ENCODE peak calls at places on chromosomes 13 and 19, in seven cellular contexts. One of them, this sample, is unnamed.

GRCh38 chr13:75316427-75316826 is 165.5 kb downstream of the TBC1D4 start:
- DNase-seq in heart left ventricle: no peak
- DNase-seq in fibroblast of pulmonary artery: peak
- DNase-seq in cardiac fibroblast: peak
- DNase-seq in B cell: no peak
- DNase-seq in AG04450: no peak
- DNase-seq in A549: no peak
- DNase-seq in this sample: no peak

GRCh38 chr13:31105020-31105800 is 56.5 kb downstream of the HSPH1 start:
- DNase-seq in fibroblast of pulmonary artery: peak
- DNase-seq in B cell: no peak
- DNase-seq in heart left ventricle: no peak
- DNase-seq in AG04450: no peak
- DNase-seq in cardiac fibroblast: peak
- DNase-seq in A549: no peak
- DNase-seq in this sample: no peak

GRCh38 chr19:13824703-13825102 is 29.5 kb downstream of the ZSWIM4 start:
- DNase-seq in B cell: no peak
- DNase-seq in cardiac fibroblast: no peak
- DNase-seq in fibroblast of pulmonary artery: no peak
- DNase-seq in heart left ventricle: no peak
- DNase-seq in A549: no peak
- DNase-seq in AG04450: no peak
- DNase-seq in this sample: no peak

GRCh38 chr13:38900188-38900587 is 90.4 kb downstream of the STOML3 start:
- DNase-seq in cardiac fibroblast: no peak
- DNase-seq in A549: no peak
- DNase-seq in heart left ventricle: no peak
- DNase-seq in B cell: no peak
- DNase-seq in fibroblast of pulmonary artery: no peak
- DNase-seq in AG04450: no peak
- DNase-seq in this sample: no peak

GRCh38 chr13:82356667-82357066 is 1525.6 kb downstream of the SLITRK1 start:
- DNase-seq in fibroblast of pulmonary artery: peak
- DNase-seq in heart left ventricle: no peak
- DNase-seq in B cell: no peak
- DNase-seq in AG04450: no peak
- DNase-seq in cardiac fibroblast: peak
- DNase-seq in A549: peak
- DNase-seq in this sample: no peak

GRCh38 chr19:46571495-46571894 is 29.6 kb upstream of the CALM3 start:
- DNase-seq in fibroblast of pulmonary artery: peak
- DNase-seq in B cell: no peak
- DNase-seq in cardiac fibroblast: peak
- DNase-seq in A549: peak
- DNase-seq in heart left ventricle: no peak
- DNase-seq in AG04450: no peak
- DNase-seq in this sample: no peak

GRCh38 chr13:93473441-93474270 is 247.0 kb downstream of the GPC6 start:
- DNase-seq in fibroblast of pulmonary artery: no peak
- DNase-seq in AG04450: peak
- DNase-seq in heart left ventricle: no peak
- DNase-seq in A549: no peak
- DNase-seq in cardiac fibroblast: peak
- DNase-seq in B cell: no peak
- DNase-seq in this sample: no peak

GRCh38 chr13:41610426-41610825 is 153.1 kb downstream of the RGCC start:
- DNase-seq in A549: peak
- DNase-seq in fibroblast of pulmonary artery: peak
- DNase-seq in AG04450: peak
- DNase-seq in heart left ventricle: peak
- DNase-seq in B cell: no peak
- DNase-seq in cardiac fibroblast: peak
- DNase-seq in this sample: peak

GRCh38 chr19:18150776-18151624 is 2.0 kb upstream of the PIK3R2 start:
- DNase-seq in B cell: no peak
- DNase-seq in AG04450: no peak
- DNase-seq in fibroblast of pulmonary artery: no peak
- DNase-seq in cardiac fibroblast: no peak
- DNase-seq in A549: no peak
- DNase-seq in heart left ventricle: no peak
- DNase-seq in this sample: no peak

GRCh38 chr19:56976300-56976699 is 135.8 kb upstream of the PEG3 start:
- DNase-seq in fibroblast of pulmonary artery: no peak
- DNase-seq in cardiac fibroblast: no peak
- DNase-seq in heart left ventricle: no peak
- DNase-seq in B cell: no peak
- DNase-seq in A549: no peak
- DNase-seq in AG04450: no peak
- DNase-seq in this sample: no peak

GRCh38 chr19:56980864-56981263 is 138.9 kb upstream of the USP29 start:
- DNase-seq in heart left ventricle: no peak
- DNase-seq in A549: no peak
- DNase-seq in B cell: no peak
- DNase-seq in AG04450: no peak
- DNase-seq in fibroblast of pulmonary artery: no peak
- DNase-seq in cardiac fibroblast: no peak
- DNase-seq in this sample: no peak

GRCh38 chr19:56974554-56975207 is 134.2 kb upstream of the PEG3 start:
- DNase-seq in B cell: no peak
- DNase-seq in AG04450: no peak
- DNase-seq in cardiac fibroblast: no peak
- DNase-seq in A549: no peak
- DNase-seq in fibroblast of pulmonary artery: no peak
- DNase-seq in heart left ventricle: no peak
- DNase-seq in this sample: no peak

GRCh38 chr19:56976995-56977906 is 136.7 kb upstream of the PEG3 start:
- DNase-seq in B cell: no peak
- DNase-seq in fibroblast of pulmonary artery: no peak
- DNase-seq in AG04450: no peak
- DNase-seq in cardiac fibroblast: no peak
- DNase-seq in heart left ventricle: no peak
- DNase-seq in A549: no peak
- DNase-seq in this sample: no peak

DNA sequence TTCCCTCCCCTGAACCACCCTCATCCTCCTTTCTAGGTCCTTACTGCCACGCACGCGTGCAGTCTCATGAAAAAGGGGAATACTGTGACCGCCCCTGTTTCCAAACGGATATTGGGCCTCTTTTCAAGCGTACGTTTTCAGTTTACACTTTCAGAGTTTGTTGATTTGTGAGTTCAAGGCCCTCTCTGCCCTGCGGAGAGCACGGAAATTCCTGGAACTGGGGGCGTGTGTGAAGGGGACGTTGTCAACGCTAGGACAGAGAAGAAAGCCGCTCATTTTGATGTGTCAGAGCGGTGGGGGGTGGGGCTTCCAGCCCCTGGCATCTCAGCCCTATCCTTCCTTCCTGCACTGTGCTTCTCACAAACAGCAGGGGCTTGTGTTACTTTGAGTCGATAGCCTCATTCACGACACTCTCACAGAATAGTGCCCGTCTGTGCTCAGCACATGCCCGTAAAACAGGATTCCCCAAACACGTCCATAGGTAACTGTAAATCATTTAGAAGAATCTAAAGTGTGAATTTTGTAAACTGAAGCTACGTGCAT is 137.6 kb upstream of the PEG3 start:
- DNase-seq in AG04450: no peak
- DNase-seq in cardiac fibroblast: no peak
- DNase-seq in A549: no peak
- DNase-seq in heart left ventricle: no peak
- DNase-seq in B cell: no peak
- DNase-seq in fibroblast of pulmonary artery: no peak
- DNase-seq in this sample: no peak
- TF ChIP-seq CTCF in AG04450: no peak
- TF ChIP-seq CTCF in cardiac fibroblast: no peak
- TF ChIP-seq CTCF in A549: no peak
- TF ChIP-seq CTCF in heart left ventricle: no peak
- TF ChIP-seq CTCF in B cell: no peak
- TF ChIP-seq CTCF in fibroblast of pulmonary artery: no peak
- TF ChIP-seq CTCF in this sample: no peak

GRCh38 chr19:33242911-33243310 is 17.3 kb upstream of the SLC7A10 start:
- DNase-seq in cardiac fibroblast: no peak
- DNase-seq in B cell: no peak
- DNase-seq in A549: no peak
- DNase-seq in AG04450: no peak
- DNase-seq in fibroblast of pulmonary artery: no peak
- DNase-seq in heart left ventricle: peak
- DNase-seq in this sample: no peak

GRCh38 chr19:33240181-33240771 is 14.6 kb upstream of the SLC7A10 start:
- DNase-seq in A549: no peak
- DNase-seq in B cell: no peak
- DNase-seq in heart left ventricle: no peak
- DNase-seq in fibroblast of pulmonary artery: no peak
- DNase-seq in AG04450: no peak
- DNase-seq in cardiac fibroblast: no peak
- DNase-seq in this sample: no peak

GRCh38 chr19:33241091-33241529 is 15.5 kb upstream of the SLC7A10 start:
- DNase-seq in A549: no peak
- DNase-seq in B cell: no peak
- DNase-seq in AG04450: no peak
- DNase-seq in fibroblast of pulmonary artery: no peak
- DNase-seq in cardiac fibroblast: no peak
- DNase-seq in heart left ventricle: no peak
- DNase-seq in this sample: peak

GRCh38 chr19:33242129-33242528 is 16.5 kb upstream of the SLC7A10 start:
- DNase-seq in cardiac fibroblast: no peak
- DNase-seq in heart left ventricle: no peak
- DNase-seq in fibroblast of pulmonary artery: no peak
- DNase-seq in AG04450: no peak
- DNase-seq in A549: no peak
- DNase-seq in B cell: no peak
- DNase-seq in this sample: no peak

GRCh38 chr19:33241530-33242101 is 16.0 kb upstream of the SLC7A10 start:
- DNase-seq in AG04450: no peak
- DNase-seq in A549: peak
- DNase-seq in cardiac fibroblast: peak
- DNase-seq in fibroblast of pulmonary artery: no peak
- DNase-seq in heart left ventricle: peak
- DNase-seq in B cell: no peak
- DNase-seq in this sample: no peak
- TF ChIP-seq CTCF in AG04450: peak
- TF ChIP-seq CTCF in A549: peak
- TF ChIP-seq CTCF in cardiac fibroblast: peak
- TF ChIP-seq CTCF in fibroblast of pulmonary artery: peak
- TF ChIP-seq CTCF in heart left ventricle: peak
- TF ChIP-seq CTCF in B cell: peak
- TF ChIP-seq CTCF in this sample: peak

DNA sequence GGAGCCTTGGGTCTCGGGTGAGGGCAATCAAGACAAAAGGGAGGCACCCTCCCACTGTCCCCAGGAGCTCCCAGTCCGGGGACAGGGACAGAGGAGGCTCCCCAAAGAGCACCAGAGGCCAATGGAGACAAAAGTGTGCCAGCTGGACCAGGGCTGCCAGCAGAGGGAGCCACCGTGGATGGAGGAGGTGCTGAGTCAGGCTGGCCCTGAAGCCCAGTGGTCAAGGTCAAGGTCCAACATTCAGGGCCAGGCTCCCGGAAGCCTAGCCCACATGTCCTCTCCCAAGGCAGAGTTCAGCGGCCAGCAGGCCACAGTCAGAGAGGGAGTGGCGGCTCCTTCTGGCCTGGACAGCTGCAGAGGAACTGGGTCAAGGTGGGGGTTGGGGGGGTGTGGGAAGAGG is 8.4 kb downstream of the COL5A3 start:
- DNase-seq in heart left ventricle: peak
- DNase-seq in B cell: no peak
- DNase-seq in cardiac fibroblast: peak
- DNase-seq in AG04450: no peak
- DNase-seq in fibroblast of pulmonary artery: peak
- DNase-seq in A549: peak
- DNase-seq in this sample: no peak
- TF ChIP-seq CTCF in heart left ventricle: peak
- TF ChIP-seq CTCF in B cell: no peak
- TF ChIP-seq CTCF in cardiac fibroblast: peak
- TF ChIP-seq CTCF in AG04450: peak
- TF ChIP-seq CTCF in fibroblast of pulmonary artery: peak
- TF ChIP-seq CTCF in A549: peak
- TF ChIP-seq CTCF in this sample: peak

DNA sequence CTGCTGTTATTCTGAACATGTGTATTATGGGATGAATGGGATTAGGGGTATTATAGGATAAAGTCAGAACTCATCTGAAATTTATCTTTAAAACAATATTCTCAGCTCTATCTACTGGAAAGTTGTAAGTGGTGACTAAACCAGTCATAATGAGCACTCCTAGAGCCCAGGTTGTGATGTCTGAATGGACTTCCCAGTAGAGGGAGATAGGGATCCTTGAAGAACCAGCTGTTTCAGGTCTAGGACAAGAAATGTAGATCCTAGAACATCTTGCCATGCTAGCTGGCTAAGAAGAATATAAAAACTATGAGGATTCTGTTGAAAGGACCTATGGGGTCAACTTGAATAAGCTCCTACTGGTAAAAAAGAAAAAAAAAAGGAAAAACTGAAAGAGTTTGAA is 310.8 kb downstream of the SLC7A1 start:
- DNase-seq in cardiac fibroblast: no peak
- DNase-seq in A549: no peak
- DNase-seq in AG04450: no peak
- DNase-seq in fibroblast of pulmonary artery: no peak
- DNase-seq in heart left ventricle: no peak
- DNase-seq in B cell: no peak
- DNase-seq in this sample: no peak
- TF ChIP-seq CTCF in cardiac fibroblast: no peak
- TF ChIP-seq CTCF in A549: no peak
- TF ChIP-seq CTCF in AG04450: no peak
- TF ChIP-seq CTCF in fibroblast of pulmonary artery: no peak
- TF ChIP-seq CTCF in heart left ventricle: no peak
- TF ChIP-seq CTCF in B cell: no peak
- TF ChIP-seq CTCF in this sample: no peak

GRCh38 chr13:26095338-26095737 is 43.5 kb upstream of the SHISA2 start:
- DNase-seq in A549: no peak
- DNase-seq in cardiac fibroblast: no peak
- DNase-seq in heart left ventricle: no peak
- DNase-seq in AG04450: no peak
- DNase-seq in B cell: no peak
- DNase-seq in fibroblast of pulmonary artery: no peak
- DNase-seq in this sample: no peak
- TF ChIP-seq CTCF in A549: no peak
- TF ChIP-seq CTCF in cardiac fibroblast: no peak
- TF ChIP-seq CTCF in heart left ventricle: no peak
- TF ChIP-seq CTCF in AG04450: no peak
- TF ChIP-seq CTCF in B cell: no peak
- TF ChIP-seq CTCF in fibroblast of pulmonary artery: peak
- TF ChIP-seq CTCF in this sample: no peak

GRCh38 chr13:112873851-112874750 is 94.9 kb upstream of the MCF2L start:
- DNase-seq in fibroblast of pulmonary artery: peak
- DNase-seq in cardiac fibroblast: peak
- DNase-seq in A549: peak
- DNase-seq in AG04450: peak
- DNase-seq in heart left ventricle: peak
- DNase-seq in B cell: peak
- DNase-seq in this sample: peak
- TF ChIP-seq CTCF in fibroblast of pulmonary artery: peak
- TF ChIP-seq CTCF in cardiac fibroblast: peak
- TF ChIP-seq CTCF in A549: peak
- TF ChIP-seq CTCF in AG04450: peak
- TF ChIP-seq CTCF in heart left ventricle: peak
- TF ChIP-seq CTCF in B cell: peak
- TF ChIP-seq CTCF in this sample: peak